ENCODE peak calls at places on chromosomes 12 and 14, in eight cellular contexts. X, Q, F, T, H, A, C and O are unnamed samples.

GRCh38 chr12:57404966-57405640 is 25.7 kb downstream of the R3HDM2 start:
- DNase-seq in A (no peak), H (no peak), X (no peak), T (no peak), Q (no peak), C (no peak), F (no peak), O (no peak)

GRCh38 chr12:31813305-31813704 is 84.5 kb upstream of the AMN1 start:
- DNase-seq in C (peak; percentile 71), F (no peak), T (no peak), H (no peak), X (peak; percentile 31), Q (no peak), A (no peak), O (no peak)

GRCh38 chr12:45633733-45634132 is 95.8 kb upstream of the ARID2 start:
- DNase-seq in H (no peak), F (no peak), T (no peak), A (no peak), X (no peak), C (no peak), Q (no peak), O (no peak)

GRCh38 chr14:56874375-56874774 is 64.1 kb upstream of the OTX2 start:
- DNase-seq in F (no peak), H (no peak), T (peak; percentile 7), A (no peak), X (no peak), C (peak; percentile 88), Q (no peak), O (no peak)

GRCh38 chr14:101717663-101718490 is 43.6 kb upstream of the PPP2R5C start:
- DNase-seq in F (no peak), A (no peak), T (no peak), Q (no peak), H (no peak), X (no peak), C (no peak), O (no peak)

GRCh38 chr14:99412122-99413061 is 68.3 kb downstream of the SETD3 start:
- DNase-seq in X (peak; percentile 58), H (no peak), Q (no peak), C (peak; percentile 91), T (no peak), A (no peak), F (no peak), O (no peak)

GRCh38 chr14:93185333-93185688 is 194 bp downstream of the LYSET start:
- DNase-seq in H (no peak), X (peak; percentile 28), A (no peak), F (no peak), C (no peak), Q (no peak), T (no peak), O (no peak)

GRCh38 chr12:133129368-133130037 is 571 bp downstream of the ZNF891 start:
- DNase-seq in F (no peak), Q (no peak), A (no peak), C (peak; percentile 37), X (peak; percentile 56), T (no peak), H (no peak), O (no peak)

GRCh38 chr14:23984891-23985607 is 3.7 kb upstream of the DHRS4L2 start:
- DNase-seq in A (no peak), X (peak; percentile 89), Q (no peak), C (no peak), F (no peak), H (no peak), T (peak; percentile 10), O (no peak)

GRCh38 chr14:95077380-95077779 is 79.9 kb downstream of the DICER1 start:
- DNase-seq in T (no peak), C (no peak), Q (no peak), F (no peak), H (no peak), X (no peak), A (no peak), O (no peak)

GRCh38 chr12:89477633-89478279 is 46.8 kb downstream of the GALNT4 start:
- DNase-seq in T (no peak), A (no peak), F (no peak), H (no peak), C (no peak), X (no peak), Q (no peak), O (no peak)

GRCh38 chr14:91866061-91866460 is 1.3 kb downstream of the TC2N start:
- DNase-seq in Q (no peak), X (peak; percentile 59), T (no peak), A (no peak), H (no peak), C (no peak), F (no peak), O (no peak)

GRCh38 chr12:83896416-83896815 is 1016.2 kb downstream of the SLC6A15 start:
- DNase-seq in H (no peak), C (no peak), T (no peak), Q (no peak), A (no peak), X (peak; percentile 30), F (no peak), O (no peak)

GRCh38 chr12:18578191-18578590 is 159.6 kb downstream of the PLCZ1 start:
- DNase-seq in X (peak; percentile 39), F (no peak), Q (no peak), A (no peak), T (no peak), C (no peak), H (no peak), O (no peak)

GRCh38 chr14:89912667-89913211 is 41.8 kb downstream of the EFCAB11 start:
- DNase-seq in F (no peak), Q (no peak), X (peak; percentile 98), A (no peak), H (no peak), C (peak; percentile 53), T (peak; percentile 66), O (no peak)

GRCh38 chr14:32244404-32244803 is 41.3 kb upstream of the RNU6-8 start:
- DNase-seq in Q (no peak), T (no peak), X (peak; percentile 41), F (no peak), H (no peak), A (no peak), C (peak; percentile 1), O (no peak)

GRCh38 chr12:1013618-1014489 is 22.8 kb downstream of the ERC1 start:
- DNase-seq in Q (no peak), H (no peak), X (peak; percentile 91), A (no peak), F (no peak), C (no peak), T (no peak), O (no peak)

GRCh38 chr14:104115691-104116543 is 22.5 kb upstream of the KIF26A start:
- DNase-seq in Q (no peak), C (no peak), F (no peak), X (no peak), A (peak; percentile 49), T (no peak), H (peak; percentile 79), O (no peak)

GRCh38 chr14:106222736-106223135 is 696.4 kb downstream of the TMEM121 start:
- DNase-seq in X (no peak), F (no peak), Q (no peak), C (no peak), T (no peak), H (no peak), A (no peak), O (no peak)

GRCh38 chr14:22475381-22475780 is 113.6 kb downstream of the DAD1 start:
- DNase-seq in C (no peak), A (no peak), X (no peak), T (no peak), H (no peak), F (no peak), Q (no peak), O (no peak)

GRCh38 chr12:111807232-111807631 is 34.8 kb upstream of the MAPKAPK5 start:
- DNase-seq in X (no peak), Q (no peak), F (no peak), C (no peak), A (no peak), H (no peak), T (no peak), O (no peak)

GRCh38 chr12:130339946-130340345 is 2.3 kb downstream of the PIWIL1 start:
- DNase-seq in F (no peak), H (no peak), C (no peak), X (no peak), T (peak; percentile 17), Q (no peak), A (no peak), O (no peak)

GRCh38 chr14:71136386-71137060 is 229.3 kb downstream of the PCNX1 start:
- DNase-seq in Q (no peak), A (no peak), F (no peak), T (no peak), X (no peak), H (no peak), C (no peak), O (no peak)

GRCh38 chr12:113991224-113992044 is 25.3 kb upstream of the RBM19 start:
- DNase-seq in C (no peak), F (no peak), Q (no peak), A (no peak), X (no peak), T (no peak), H (no peak), O (no peak)

GRCh38 chr12:115660211-115660805 is 617.2 kb downstream of the MED13L start:
- DNase-seq in C (no peak), H (no peak), Q (no peak), F (no peak), X (peak; percentile 55), T (no peak), A (no peak), O (no peak)

GRCh38 chr12:109947511-109947910 is 47.4 kb downstream of the TCHP start:
- DNase-seq in H (no peak), Q (no peak), T (no peak), X (peak; percentile 52), C (no peak), A (no peak), F (no peak), O (no peak)

GRCh38 chr14:68622856-68623255 is 170.0 kb downstream of the ZFP36L1 start:
- DNase-seq in A (no peak), X (no peak), H (no peak), T (no peak), C (no peak), Q (no peak), F (no peak), O (no peak)

GRCh38 chr14:64434528-64434927 is 30.8 kb upstream of the AKAP5 start:
- DNase-seq in C (no peak), X (peak; percentile 62), F (no peak), T (no peak), Q (no peak), A (no peak), H (no peak), O (no peak)
- TF ChIP-seq CTCF in C (no peak), X (no peak), F (no peak), T (no peak), Q (no peak), A (no peak), H (no peak), O (no peak)

GRCh38 chr12:81381951-81382350 is 304.1 kb downstream of the ACSS3 start:
- DNase-seq in A (no peak), T (no peak), F (no peak), H (no peak), C (no peak), X (no peak), Q (no peak), O (no peak)
- TF ChIP-seq CTCF in A (no peak), T (no peak), F (no peak), H (no peak), C (no peak), X (no peak), Q (no peak), O (no peak)

GRCh38 chr12:51925400-51926063 is 18.2 kb downstream of the ACVRL1 start:
- DNase-seq in C (no peak), Q (no peak), H (no peak), F (no peak), X (no peak), T (no peak), A (no peak), O (no peak)
- TF ChIP-seq CTCF in C (no peak), Q (no peak), H (no peak), F (no peak), X (no peak), T (no peak), A (no peak), O (no peak)

GRCh38 chr14:97185186-97185585 is 388.0 kb downstream of the VRK1 start:
- DNase-seq in T (no peak), X (no peak), F (no peak), H (no peak), A (no peak), C (peak; percentile 48), Q (peak; percentile 7), O (no peak)
- TF ChIP-seq CTCF in T (peak; percentile 41), X (no peak), F (peak; percentile 62), H (peak; percentile 26), A (no peak), C (peak; percentile 64), Q (peak; percentile 31), O (no peak)